ENCODE peak calls at places on chromosomes 1 and 21, in ten cellular contexts. One of them, this sample, is unnamed.

GRCh38 chr1:115771094-115771846 is 2.8 kb upstream of the CASQ2 start:
- DNase-seq in neural progenitor cell: no peak
- DNase-seq in MM.1S: no peak
- DNase-seq in PC-9: no peak
- DNase-seq in PC-3: no peak
- DNase-seq in HepG2: no peak
- DNase-seq in hepatocyte: peak
- DNase-seq in K562: no peak
- DNase-seq in endothelial cell of umbilical vein: no peak
- DNase-seq in fibroblast of lung: peak
- DNase-seq in this sample: peak

GRCh38 chr1:171233183-171233582 is 15.1 kb upstream of the FMO1 start:
- DNase-seq in neural progenitor cell: no peak
- DNase-seq in hepatocyte: no peak
- DNase-seq in PC-3: no peak
- DNase-seq in fibroblast of lung: no peak
- DNase-seq in endothelial cell of umbilical vein: no peak
- DNase-seq in MM.1S: peak
- DNase-seq in K562: no peak
- DNase-seq in HepG2: no peak
- DNase-seq in PC-9: no peak
- DNase-seq in this sample: no peak

GRCh38 chr1:211236633-211237321 is 22.4 kb upstream of the RCOR3 start:
- DNase-seq in PC-9: no peak
- DNase-seq in HepG2: no peak
- DNase-seq in endothelial cell of umbilical vein: no peak
- DNase-seq in MM.1S: no peak
- DNase-seq in PC-3: peak
- DNase-seq in hepatocyte: no peak
- DNase-seq in fibroblast of lung: peak
- DNase-seq in K562: no peak
- DNase-seq in neural progenitor cell: no peak
- DNase-seq in this sample: peak

GRCh38 chr1:176752505-176752904 is 289.5 kb downstream of the PAPPA2 start:
- DNase-seq in K562: no peak
- DNase-seq in PC-3: peak
- DNase-seq in PC-9: no peak
- DNase-seq in endothelial cell of umbilical vein: no peak
- DNase-seq in fibroblast of lung: no peak
- DNase-seq in MM.1S: no peak
- DNase-seq in hepatocyte: no peak
- DNase-seq in HepG2: no peak
- DNase-seq in neural progenitor cell: no peak
- DNase-seq in this sample: no peak

GRCh38 chr1:25169610-25170009 is 62.7 kb downstream of the SYF2 start:
- DNase-seq in MM.1S: no peak
- DNase-seq in endothelial cell of umbilical vein: no peak
- DNase-seq in PC-3: no peak
- DNase-seq in neural progenitor cell: no peak
- DNase-seq in HepG2: no peak
- DNase-seq in fibroblast of lung: no peak
- DNase-seq in K562: no peak
- DNase-seq in hepatocyte: no peak
- DNase-seq in PC-9: no peak
- DNase-seq in this sample: no peak

GRCh38 chr1:173297798-173298391 is 90.8 kb upstream of the TNFSF4 start:
- DNase-seq in hepatocyte: no peak
- DNase-seq in fibroblast of lung: peak
- DNase-seq in PC-9: no peak
- DNase-seq in HepG2: no peak
- DNase-seq in PC-3: no peak
- DNase-seq in K562: no peak
- DNase-seq in neural progenitor cell: no peak
- DNase-seq in MM.1S: no peak
- DNase-seq in endothelial cell of umbilical vein: peak
- DNase-seq in this sample: no peak

GRCh38 chr1:170776147-170776734 is 112.3 kb downstream of the PRRX1 start:
- DNase-seq in hepatocyte: no peak
- DNase-seq in PC-3: no peak
- DNase-seq in MM.1S: no peak
- DNase-seq in PC-9: no peak
- DNase-seq in endothelial cell of umbilical vein: no peak
- DNase-seq in fibroblast of lung: no peak
- DNase-seq in HepG2: no peak
- DNase-seq in K562: no peak
- DNase-seq in neural progenitor cell: no peak
- DNase-seq in this sample: no peak

GRCh38 chr1:24443241-24443656 is 27.6 kb downstream of the NIPAL3 start:
- DNase-seq in neural progenitor cell: peak
- DNase-seq in endothelial cell of umbilical vein: no peak
- DNase-seq in HepG2: no peak
- DNase-seq in PC-3: no peak
- DNase-seq in K562: no peak
- DNase-seq in MM.1S: no peak
- DNase-seq in fibroblast of lung: peak
- DNase-seq in PC-9: no peak
- DNase-seq in hepatocyte: no peak
- DNase-seq in this sample: no peak

GRCh38 chr1:225406976-225407725 is 20.7 kb downstream of the LBR start:
- DNase-seq in hepatocyte: no peak
- DNase-seq in MM.1S: no peak
- DNase-seq in PC-3: no peak
- DNase-seq in fibroblast of lung: no peak
- DNase-seq in neural progenitor cell: no peak
- DNase-seq in HepG2: no peak
- DNase-seq in K562: no peak
- DNase-seq in PC-9: no peak
- DNase-seq in endothelial cell of umbilical vein: no peak
- DNase-seq in this sample: no peak

GRCh38 chr1:153963850-153964331 is 554 bp upstream of the SLC39A1 start:
- DNase-seq in hepatocyte: peak
- DNase-seq in endothelial cell of umbilical vein: no peak
- DNase-seq in neural progenitor cell: peak
- DNase-seq in fibroblast of lung: peak
- DNase-seq in PC-9: peak
- DNase-seq in MM.1S: peak
- DNase-seq in K562: no peak
- DNase-seq in PC-3: peak
- DNase-seq in HepG2: peak
- DNase-seq in this sample: peak

GRCh38 chr21:42047821-42048613 is 23.1 kb upstream of the UMODL1 start:
- DNase-seq in HepG2: no peak
- DNase-seq in neural progenitor cell: no peak
- DNase-seq in PC-3: peak
- DNase-seq in PC-9: no peak
- DNase-seq in fibroblast of lung: peak
- DNase-seq in hepatocyte: no peak
- DNase-seq in MM.1S: peak
- DNase-seq in K562: no peak
- DNase-seq in endothelial cell of umbilical vein: peak
- DNase-seq in this sample: peak

GRCh38 chr1:32240140-32240951 is 6.7 kb upstream of the FAM167B start:
- DNase-seq in fibroblast of lung: peak
- DNase-seq in neural progenitor cell: peak
- DNase-seq in HepG2: no peak
- DNase-seq in hepatocyte: peak
- DNase-seq in K562: no peak
- DNase-seq in MM.1S: peak
- DNase-seq in PC-3: peak
- DNase-seq in PC-9: peak
- DNase-seq in endothelial cell of umbilical vein: peak
- DNase-seq in this sample: peak

GRCh38 chr1:217273866-217274265 is 357.0 kb downstream of the GPATCH2 start:
- DNase-seq in endothelial cell of umbilical vein: no peak
- DNase-seq in fibroblast of lung: peak
- DNase-seq in hepatocyte: no peak
- DNase-seq in PC-3: peak
- DNase-seq in K562: no peak
- DNase-seq in HepG2: no peak
- DNase-seq in PC-9: no peak
- DNase-seq in neural progenitor cell: no peak
- DNase-seq in MM.1S: no peak
- DNase-seq in this sample: no peak

GRCh38 chr21:37227071-37228002 is 39.8 kb downstream of the VPS26C start:
- DNase-seq in K562: no peak
- DNase-seq in hepatocyte: no peak
- DNase-seq in HepG2: no peak
- DNase-seq in PC-9: no peak
- DNase-seq in endothelial cell of umbilical vein: no peak
- DNase-seq in MM.1S: no peak
- DNase-seq in neural progenitor cell: no peak
- DNase-seq in fibroblast of lung: no peak
- DNase-seq in PC-3: no peak
- DNase-seq in this sample: no peak

GRCh38 chr21:32070693-32071330 is 198.0 kb downstream of the HUNK start:
- DNase-seq in neural progenitor cell: no peak
- DNase-seq in HepG2: no peak
- DNase-seq in PC-3: no peak
- DNase-seq in hepatocyte: peak
- DNase-seq in PC-9: no peak
- DNase-seq in endothelial cell of umbilical vein: no peak
- DNase-seq in K562: no peak
- DNase-seq in MM.1S: no peak
- DNase-seq in fibroblast of lung: no peak
- DNase-seq in this sample: no peak

GRCh38 chr21:29753216-29753615 is 186.6 kb downstream of the GRIK1 start:
- DNase-seq in MM.1S: no peak
- DNase-seq in PC-3: no peak
- DNase-seq in endothelial cell of umbilical vein: no peak
- DNase-seq in PC-9: no peak
- DNase-seq in fibroblast of lung: no peak
- DNase-seq in neural progenitor cell: no peak
- DNase-seq in hepatocyte: no peak
- DNase-seq in K562: no peak
- DNase-seq in HepG2: no peak
- DNase-seq in this sample: no peak

GRCh38 chr21:29749223-29749622 is 190.6 kb downstream of the GRIK1 start:
- DNase-seq in endothelial cell of umbilical vein: no peak
- DNase-seq in PC-9: no peak
- DNase-seq in HepG2: no peak
- DNase-seq in MM.1S: no peak
- DNase-seq in PC-3: no peak
- DNase-seq in neural progenitor cell: no peak
- DNase-seq in fibroblast of lung: no peak
- DNase-seq in hepatocyte: no peak
- DNase-seq in K562: no peak
- DNase-seq in this sample: no peak

GRCh38 chr21:29749957-29750356 is 189.8 kb downstream of the GRIK1 start:
- DNase-seq in hepatocyte: no peak
- DNase-seq in endothelial cell of umbilical vein: no peak
- DNase-seq in MM.1S: no peak
- DNase-seq in fibroblast of lung: no peak
- DNase-seq in PC-3: no peak
- DNase-seq in neural progenitor cell: no peak
- DNase-seq in HepG2: no peak
- DNase-seq in PC-9: no peak
- DNase-seq in K562: no peak
- DNase-seq in this sample: no peak

DNA sequence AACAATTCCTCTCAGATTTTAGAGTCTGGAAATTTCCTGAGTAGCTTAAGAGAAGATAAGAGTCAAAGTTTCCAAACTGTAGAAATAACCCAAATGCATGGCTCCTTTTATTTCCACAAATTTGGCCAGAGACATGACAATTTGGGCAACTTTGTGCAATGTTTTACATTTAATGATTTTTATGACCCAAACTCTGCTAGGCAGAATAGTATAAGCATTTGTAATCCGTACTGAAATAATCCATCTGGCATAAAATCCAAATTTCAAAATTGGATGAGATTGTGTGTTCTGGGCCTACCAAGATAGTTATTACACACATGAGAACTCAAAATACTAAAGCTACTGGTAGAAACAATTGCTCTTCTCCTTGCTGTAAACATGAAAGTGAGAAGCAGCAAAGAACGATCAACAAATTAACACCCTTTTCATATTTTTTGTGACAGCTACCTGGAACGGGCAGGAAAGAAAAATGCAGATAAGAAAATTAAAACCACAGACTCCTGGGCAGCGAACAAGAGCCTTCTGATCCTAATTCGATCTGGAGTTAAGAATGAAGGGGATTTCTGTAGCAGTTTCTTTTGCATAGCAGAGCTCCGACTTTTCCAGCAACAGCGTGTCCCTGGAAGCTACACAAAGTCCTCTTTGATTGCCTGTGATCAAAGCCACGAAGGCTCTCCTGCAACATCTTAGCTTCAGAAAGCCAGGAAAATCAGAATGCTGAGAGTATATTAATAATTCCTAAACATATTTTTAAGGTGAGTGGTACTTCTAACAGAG is 191.2 kb downstream of the GRIK1 start:
- DNase-seq in PC-3: no peak
- DNase-seq in fibroblast of lung: no peak
- DNase-seq in HepG2: no peak
- DNase-seq in neural progenitor cell: no peak
- DNase-seq in endothelial cell of umbilical vein: no peak
- DNase-seq in hepatocyte: no peak
- DNase-seq in K562: no peak
- DNase-seq in MM.1S: no peak
- DNase-seq in PC-9: no peak
- DNase-seq in this sample: no peak
- H2AFZ ChIP-seq in PC-3: no peak
- H2AFZ ChIP-seq in fibroblast of lung: no peak
- H2AFZ ChIP-seq in HepG2: no peak
- H2AFZ ChIP-seq in neural progenitor cell: no peak
- H2AFZ ChIP-seq in endothelial cell of umbilical vein: no peak
- H2AFZ ChIP-seq in hepatocyte: no peak
- H2AFZ ChIP-seq in K562: peak
- H2AFZ ChIP-seq in MM.1S: no peak
- H2AFZ ChIP-seq in PC-9: no peak
- H2AFZ ChIP-seq in this sample: no peak

GRCh38 chr1:205505791-205506190 is 1.3 kb downstream of the CDK18 start:
- DNase-seq in MM.1S: no peak
- DNase-seq in PC-9: peak
- DNase-seq in K562: peak
- DNase-seq in fibroblast of lung: peak
- DNase-seq in endothelial cell of umbilical vein: no peak
- DNase-seq in HepG2: no peak
- DNase-seq in PC-3: peak
- DNase-seq in hepatocyte: peak
- DNase-seq in neural progenitor cell: no peak
- DNase-seq in this sample: peak
- TF ChIP-seq EZH2 in MM.1S: no peak
- TF ChIP-seq EZH2 in PC-9: no peak
- TF ChIP-seq EZH2 in K562: no peak
- TF ChIP-seq EZH2 in fibroblast of lung: no peak
- TF ChIP-seq EZH2 in endothelial cell of umbilical vein: no peak
- TF ChIP-seq EZH2 in HepG2: no peak
- TF ChIP-seq EZH2 in PC-3: no peak
- TF ChIP-seq EZH2 in hepatocyte: no peak
- TF ChIP-seq EZH2 in neural progenitor cell: no peak
- TF ChIP-seq EZH2 in this sample: no peak

GRCh38 chr1:9273177-9273576 is 19.5 kb upstream of the SPSB1 start:
- DNase-seq in hepatocyte: no peak
- DNase-seq in PC-3: no peak
- DNase-seq in neural progenitor cell: no peak
- DNase-seq in fibroblast of lung: no peak
- DNase-seq in MM.1S: no peak
- DNase-seq in HepG2: no peak
- DNase-seq in endothelial cell of umbilical vein: no peak
- DNase-seq in PC-9: no peak
- DNase-seq in K562: no peak
- DNase-seq in this sample: no peak
- TF ChIP-seq CTCF in hepatocyte: no peak
- TF ChIP-seq CTCF in PC-3: no peak
- TF ChIP-seq CTCF in neural progenitor cell: no peak
- TF ChIP-seq CTCF in fibroblast of lung: no peak
- TF ChIP-seq CTCF in MM.1S: no peak
- TF ChIP-seq CTCF in HepG2: peak
- TF ChIP-seq CTCF in endothelial cell of umbilical vein: no peak
- TF ChIP-seq CTCF in PC-9: no peak
- TF ChIP-seq CTCF in K562: peak
- TF ChIP-seq CTCF in this sample: no peak

GRCh38 chr1:223712856-223713494 is 636 bp downstream of the CAPN2 start:
- DNase-seq in fibroblast of lung: no peak
- DNase-seq in MM.1S: no peak
- DNase-seq in PC-9: peak
- DNase-seq in HepG2: no peak
- DNase-seq in hepatocyte: no peak
- DNase-seq in neural progenitor cell: peak
- DNase-seq in K562: peak
- DNase-seq in PC-3: no peak
- DNase-seq in endothelial cell of umbilical vein: peak
- DNase-seq in this sample: no peak
- H2AFZ ChIP-seq in fibroblast of lung: no peak
- H2AFZ ChIP-seq in MM.1S: peak
- H2AFZ ChIP-seq in PC-9: no peak
- H2AFZ ChIP-seq in HepG2: no peak
- H2AFZ ChIP-seq in hepatocyte: peak
- H2AFZ ChIP-seq in neural progenitor cell: peak
- H2AFZ ChIP-seq in K562: peak
- H2AFZ ChIP-seq in PC-3: no peak
- H2AFZ ChIP-seq in endothelial cell of umbilical vein: peak
- H2AFZ ChIP-seq in this sample: peak